ENCODE peak calls at places on chromosomes 1 and 21, in five cellular contexts. W is uterus, K is left ventricle myocardium inferior, S is tibial nerve, P is breast epithelium. J is an unnamed sample. For H3K4me1, the result is how much of the 10 kb centered on the place peaks cover.

GRCh38 chr1:221525749-221526148 is 216.1 kb downstream of the DUSP10 start:
- DNase-seq in W (no peak), K (no peak), S (no peak), P (no peak), J (no peak)

GRCh38 chr1:151612506-151613274 is 840 bp downstream of the SNX27 start:
- DNase-seq in K (peak), S (peak), W (peak), P (no peak), J (no peak)

GRCh38 chr1:54879872-54880271 is 7.1 kb downstream of the DHCR24 start:
- DNase-seq in K (no peak), W (no peak), P (no peak), S (no peak), J (no peak)

GRCh38 chr21:46002841-46003574 is 21.4 kb downstream of the COL6A1 start:
- DNase-seq in S (no peak), K (peak), P (peak), W (peak), J (peak)

GRCh38 chr1:173267453-173267945 is 60.4 kb upstream of the TNFSF4 start:
- DNase-seq in P (no peak), K (no peak), S (no peak), W (no peak), J (no peak)

GRCh38 chr1:10251325-10252103 is 41.1 kb downstream of the KIF1B start:
- DNase-seq in P (no peak), S (no peak), K (no peak), W (no peak), J (no peak)

GRCh38 chr21:27693376-27693775 is 726.5 kb upstream of the ADAMTS5 start:
- DNase-seq in P (no peak), K (no peak), W (no peak), S (no peak), J (no peak)

GRCh38 chr1:201933840-201934430 is 12.4 kb downstream of the LMOD1 start:
- DNase-seq in S (no peak), W (no peak), P (no peak), K (no peak), J (no peak)

GRCh38 chr1:110091791-110092190 is 20.5 kb upstream of the UBL4B start:
- DNase-seq in S (no peak), K (no peak), P (no peak), W (no peak), J (no peak)

GRCh38 chr1:202505356-202505755 is 156.9 kb downstream of the PPP1R12B start:
- DNase-seq in W (peak), S (peak), K (no peak), P (no peak), J (no peak)

GRCh38 chr1:243508303-243508713 is 252.5 kb downstream of the SDCCAG8 start:
- DNase-seq in W (no peak), K (no peak), P (no peak), S (no peak), J (no peak)

GRCh38 chr1:184287001-184287400 is 99.8 kb upstream of the C1orf21 start:
- DNase-seq in P (no peak), K (no peak), W (no peak), S (no peak), J (no peak)

GRCh38 chr1:150507912-150508864 is at the start of gene ECM1:
- DNase-seq in P (no peak), S (peak), K (peak), W (peak), J (no peak)

GRCh38 chr1:175731581-175731980 is 11.8 kb downstream of the TNR start:
- DNase-seq in P (no peak), W (no peak), S (no peak), K (no peak), J (no peak)

GRCh38 chr21:34844924-34845238 is 176.1 kb downstream of the CLIC6 start:
- DNase-seq in K (no peak), W (no peak), S (no peak), P (no peak), J (no peak)

GRCh38 chr21:34008618-34009017 is 64.8 kb upstream of the MRPS6 start:
- DNase-seq in W (no peak), K (no peak), S (no peak), P (no peak), J (no peak)

GRCh38 chr1:21175670-21176581 is 771 bp downstream of the EIF4G3 start:
- DNase-seq in S (no peak), W (peak), K (peak), P (no peak), J (no peak)

GRCh38 chr1:117268926-117269378 is 58.2 kb upstream of the VTCN1 start:
- DNase-seq in P (peak), S (no peak), W (no peak), K (no peak), J (no peak)

GRCh38 chr1:205444931-205445652 is 10.8 kb downstream of the BLACAT1 start:
- DNase-seq in S (no peak), P (no peak), K (no peak), W (peak), J (no peak)

GRCh38 chr1:205443585-205444299 is 12.1 kb downstream of the BLACAT1 start:
- DNase-seq in S (no peak), W (no peak), P (no peak), K (no peak), J (no peak)

GRCh38 chr1:205442051-205442721 is 13.7 kb downstream of the BLACAT1 start:
- DNase-seq in S (no peak), K (no peak), W (no peak), P (no peak), J (no peak)

GRCh38 chr1:205445653-205445955 is 10.2 kb downstream of the BLACAT1 start:
- DNase-seq in S (no peak), K (no peak), W (no peak), P (no peak), J (no peak)

DNA sequence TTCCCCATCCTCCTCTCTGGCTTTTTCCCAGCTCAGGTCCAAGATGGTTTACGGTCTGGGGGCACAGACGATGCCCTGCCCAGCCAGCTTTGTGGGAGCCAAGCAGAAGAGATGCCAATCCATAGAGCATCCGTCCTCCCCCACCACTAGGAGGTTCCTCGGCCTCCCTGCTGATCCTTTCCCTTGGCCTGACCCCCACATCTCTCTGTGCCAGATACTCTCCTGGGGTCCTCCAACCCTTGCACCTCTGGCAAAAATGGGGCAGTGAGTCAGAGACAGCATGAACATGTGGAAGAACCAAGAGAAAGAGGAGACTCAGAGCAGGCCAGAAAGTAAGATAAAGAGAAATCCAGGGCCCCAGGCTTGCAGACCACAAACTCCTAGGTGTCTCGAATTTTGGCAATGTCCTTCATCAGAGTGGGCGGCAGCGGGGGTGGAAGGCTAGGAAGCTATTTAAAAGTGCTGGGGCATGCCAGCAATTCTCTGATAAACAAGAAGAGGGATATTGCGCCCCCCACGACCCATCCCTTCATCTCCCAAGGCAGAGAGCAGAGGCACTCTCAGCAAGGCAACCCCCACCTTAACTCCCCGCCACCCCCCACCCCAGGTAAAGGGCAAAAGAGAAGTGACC is 11.4 kb downstream of the BLACAT1 start:
- DNase-seq in S (no peak), K (no peak), W (no peak), P (no peak), J (no peak)
- H3K4me3 ChIP-seq in S (no peak), K (peak), W (peak), P (peak), J (peak)

GRCh38 chr1:205883792-205884191 is 33.9 kb upstream of the PM20D1 start:
- DNase-seq in P (no peak), S (no peak), K (no peak), W (no peak), J (no peak)
- H3K4me1 ChIP-seq in P (under half), S (under half), K (under half), W (under half), J (under half)

GRCh38 chr1:224503161-224504118 is 68.8 kb upstream of the WDR26 start:
- DNase-seq in K (peak), P (peak), S (peak), W (peak), J (peak)
- TF ChIP-seq CTCF in K (peak), P (peak), S (no peak), W (no peak), J (no peak)

GRCh38 chr1:85576256-85576641 is 4.3 kb upstream of the CCN1 start:
- DNase-seq in K (no peak), S (peak), W (no peak), P (no peak), J (peak)

GRCh38 chr1:85578321-85579295 is 2.0 kb upstream of the CCN1 start:
- DNase-seq in K (no peak), W (peak), S (no peak), P (no peak), J (peak)

GRCh38 chr1:85575363-85575995 is 5.1 kb upstream of the CCN1 start:
- DNase-seq in S (no peak), K (no peak), W (no peak), P (no peak), J (peak)

GRCh38 chr1:85577421-85578320 is 2.9 kb upstream of the CCN1 start:
- DNase-seq in K (peak), W (peak), P (no peak), S (peak), J (peak)

DNA sequence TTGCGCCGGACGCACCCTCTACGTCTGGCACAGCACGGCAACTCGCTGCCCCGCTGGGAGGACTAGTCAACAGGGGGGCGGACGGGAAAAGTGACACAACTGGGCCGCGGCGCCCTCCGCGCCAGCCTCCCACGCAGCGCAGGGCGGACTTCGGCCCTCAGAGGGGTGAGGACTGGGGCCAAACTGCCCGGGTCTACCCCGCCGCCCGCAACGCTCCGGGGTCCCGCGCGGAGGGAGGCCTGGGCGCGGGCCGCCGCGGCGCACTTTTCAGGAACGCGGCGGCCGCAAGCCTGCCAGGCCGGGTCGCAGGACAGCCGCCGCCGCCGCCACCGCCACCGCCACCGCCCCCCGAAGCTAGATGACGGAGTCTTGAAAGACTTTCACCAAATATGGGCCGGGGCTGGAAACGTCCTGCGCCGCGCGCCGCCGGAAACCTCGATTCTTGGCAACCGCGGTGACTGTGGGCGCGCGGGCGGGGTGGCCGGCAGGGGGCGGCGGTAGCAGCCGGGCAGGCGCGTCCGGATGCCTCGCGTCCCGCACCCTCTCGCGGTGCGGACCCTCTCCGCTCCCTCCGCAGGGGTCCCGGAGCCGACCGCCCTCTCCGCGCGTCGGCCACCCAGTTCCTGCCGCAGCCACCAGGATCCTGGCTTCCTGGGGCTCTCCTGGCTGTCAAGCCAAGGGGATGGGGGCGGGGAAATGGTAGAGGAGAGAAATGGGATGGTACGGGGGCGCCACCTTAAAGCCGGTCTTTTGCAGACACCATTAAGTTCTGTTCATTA is 3.7 kb upstream of the CCN1 start:
- DNase-seq in S (peak), P (peak), K (peak), W (peak), J (peak)
- H3K4me3 ChIP-seq in S (peak), P (peak), K (peak), W (peak), J (peak)

GRCh38 chr1:159918918-159919195 is 6.5 kb downstream of the TAGLN2 start:
- DNase-seq in P (no peak), K (no peak), S (no peak), W (no peak), J (no peak)

GRCh38 chr1:159916240-159917051 is 8.9 kb downstream of the TAGLN2 start:
- DNase-seq in P (no peak), W (no peak), S (no peak), K (no peak), J (no peak)

GRCh38 chr1:159917533-159917932 is 7.8 kb downstream of the TAGLN2 start:
- DNase-seq in P (no peak), S (no peak), W (no peak), K (no peak), J (no peak)

GRCh38 chr1:159919236-159919865 is 6.0 kb downstream of the TAGLN2 start:
- DNase-seq in S (no peak), W (no peak), P (no peak), K (no peak), J (no peak)

GRCh38 chr1:159918041-159918917 is 7.0 kb downstream of the TAGLN2 start:
- DNase-seq in W (no peak), S (no peak), K (no peak), P (no peak), J (no peak)
- H3K4me1 ChIP-seq in W (under half), S (half or more), K (half or more), P (under half), J (half or more)

GRCh38 chr1:95793893-95794292 is 559.9 kb downstream of the RWDD3 start:
- DNase-seq in P (no peak), K (no peak), S (no peak), W (no peak), J (no peak)
- TF ChIP-seq CTCF in P (no peak), K (no peak), S (no peak), W (no peak), J (no peak)

GRCh38 chr1:235635938-235636663 is 13.5 kb downstream of the GNG4 start:
- DNase-seq in K (no peak), P (no peak), S (no peak), W (no peak), J (no peak)

GRCh38 chr1:235633220-235633540 is 16.4 kb downstream of the GNG4 start:
- DNase-seq in S (no peak), P (no peak), K (no peak), W (no peak), J (no peak)

GRCh38 chr1:235628316-235629006 is 21.1 kb downstream of the GNG4 start:
- DNase-seq in S (no peak), K (no peak), P (no peak), W (no peak), J (no peak)

GRCh38 chr1:235631816-235632215 is 17.8 kb downstream of the GNG4 start:
- DNase-seq in S (no peak), W (no peak), P (no peak), K (no peak), J (no peak)

DNA sequence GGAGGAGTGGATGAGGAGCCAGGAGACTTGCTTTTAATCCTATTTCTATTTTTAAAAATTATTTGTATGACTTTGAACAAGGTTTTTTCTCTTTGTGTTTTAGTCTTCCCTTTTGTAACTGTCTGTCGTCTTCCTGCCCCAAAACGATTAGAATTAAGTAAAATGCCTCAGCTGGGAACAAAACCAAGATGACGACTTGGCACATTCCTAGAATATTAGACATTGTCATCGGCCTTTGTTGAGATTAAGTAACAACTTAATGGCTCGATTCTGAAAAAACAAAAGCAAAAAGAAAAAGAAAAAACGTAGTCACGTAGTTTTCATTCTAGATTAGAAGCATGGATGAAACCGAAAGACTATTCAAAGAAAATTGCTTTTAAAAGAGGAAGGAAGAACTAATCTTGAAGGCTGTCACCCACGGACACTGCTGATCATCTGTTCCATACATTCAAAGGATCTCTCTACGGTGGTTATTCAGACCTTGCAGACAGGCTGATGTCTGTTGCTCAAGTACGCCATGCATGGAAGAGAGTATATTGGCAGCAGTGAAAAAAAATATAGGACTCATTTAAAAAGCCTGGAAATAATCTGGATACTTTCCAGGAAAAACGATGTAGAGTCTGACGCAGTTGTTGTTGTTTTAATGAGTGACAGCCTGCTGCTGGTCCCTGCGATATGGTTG is 16.9 kb downstream of the GNG4 start:
- DNase-seq in K (no peak), P (no peak), S (no peak), W (no peak), J (no peak)
- H3K4me3 ChIP-seq in K (peak), P (peak), S (no peak), W (peak), J (peak)

GRCh38 chr1:27097484-27097917 is 57.4 kb downstream of the SLC9A1 start:
- DNase-seq in S (peak), P (peak), W (peak), K (peak), J (peak)
- H3K4me1 ChIP-seq in S (under half), P (under half), W (under half), K (under half), J (under half)

GRCh38 chr1:203627819-203628184 is 1.2 kb downstream of the ATP2B4 start:
- DNase-seq in S (peak), P (no peak), W (peak), K (peak), J (no peak)

GRCh38 chr1:203628997-203629508 is 2.4 kb downstream of the ATP2B4 start:
- DNase-seq in P (no peak), K (no peak), S (no peak), W (no peak), J (no peak)

GRCh38 chr1:203629509-203630082 is 3.0 kb downstream of the ATP2B4 start:
- DNase-seq in W (peak), K (peak), S (peak), P (peak), J (no peak)

GRCh38 chr1:203626910-203627246 is 246 bp downstream of the ATP2B4 start:
- DNase-seq in S (no peak), P (no peak), K (no peak), W (no peak), J (no peak)

GRCh38 chr1:203628185-203628996 is 1.8 kb downstream of the ATP2B4 start:
- DNase-seq in P (no peak), W (peak), S (peak), K (peak), J (no peak)
- TF ChIP-seq CTCF in P (peak), W (peak), S (peak), K (peak), J (peak)

DNA sequence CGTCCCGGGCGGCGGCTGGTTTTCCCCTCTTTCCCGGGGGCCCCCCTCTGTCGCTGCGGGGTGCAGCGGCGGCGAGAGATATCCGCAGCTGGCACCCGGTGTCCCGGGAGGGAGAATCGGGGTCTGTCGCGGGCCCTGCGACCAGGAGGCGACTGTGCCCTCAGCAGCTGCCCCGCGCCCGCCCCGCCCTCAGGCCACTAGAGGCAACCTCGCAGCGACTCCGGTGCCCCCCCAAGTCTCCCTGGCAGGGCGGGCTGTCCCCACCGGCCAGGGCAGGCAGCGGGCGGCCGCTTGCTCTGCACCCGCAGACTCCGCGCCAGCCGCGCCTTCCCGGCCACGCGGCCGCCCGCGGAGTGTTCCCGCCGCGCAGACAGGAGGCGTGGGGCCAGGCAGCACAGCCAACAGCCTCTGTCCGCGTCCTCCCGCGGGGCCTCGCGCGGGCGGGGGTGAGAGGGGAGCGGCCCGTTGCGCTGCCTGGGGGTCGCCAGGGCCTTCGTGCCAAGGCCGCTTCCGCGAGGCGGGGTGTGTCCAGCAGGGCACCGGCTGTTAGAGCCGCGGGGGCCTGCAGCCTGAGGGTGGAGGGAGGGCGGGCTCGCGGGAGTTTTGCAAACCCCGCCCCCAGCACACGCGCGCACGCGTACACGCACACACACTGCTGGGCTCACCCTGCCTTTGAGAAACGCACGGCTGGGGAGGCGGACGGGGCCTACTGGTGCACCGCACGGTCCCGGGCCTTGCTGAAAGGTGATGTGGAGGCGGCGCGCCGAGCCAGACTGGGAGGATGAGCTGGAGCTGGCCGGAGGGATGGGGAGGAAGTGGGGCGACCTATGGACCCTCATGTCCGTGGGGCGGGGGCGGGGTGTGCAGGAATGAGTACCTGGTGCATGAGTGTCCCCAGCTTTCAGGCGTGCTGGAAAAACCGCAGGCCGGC is 41.4 kb downstream of the KIAA1614 start:
- DNase-seq in W (peak), P (no peak), K (peak), S (peak), J (no peak)
- H3K4me3 ChIP-seq in W (peak), P (peak), K (peak), S (peak), J (peak)

J was measured in esophagus muscularis mucosa.